ENCODE peak calls at places on chromosome 15, in eight cellular contexts. M is AML-193; V is activated CD4-positive, alpha-beta T cell treated with anti-CD3 and anti-CD28 coated beads, Interleukin-2, amount 50 U/mL, for 1 hour; D is hippocampal formation; L is pulmonary artery endothelial cell; N is HFFc6; W is stimulated activated naive B cell treated with anti-CD40 and anti-IgM and Interleukin-4, amounts not matched to agents 10 μg/mL and 1 μg/mL and 100 μg/mL, for 72 hours; P is upper lobe of right lung. C is an unnamed sample.

GRCh38 chr15:68487087-68487843 is 55.3 kb upstream of the ITGA11 start:
- DNase-seq in P (no peak), L (no peak), D (no peak), N (peak; percentile 46), V (no peak), M (no peak), W (no peak), C (peak; percentile 44)

GRCh38 chr15:22892333-22892732 is 53.9 kb downstream of the NIPA2 start:
- DNase-seq in W (no peak), N (no peak), M (no peak), L (no peak), V (no peak), P (no peak), D (no peak), C (no peak)

GRCh38 chr15:43251185-43251862 is 15.4 kb downstream of the TGM5 start:
- DNase-seq in P (no peak), W (no peak), L (no peak), V (no peak), D (no peak), N (no peak), M (no peak), C (no peak)

GRCh38 chr15:36914466-36914865 is 185.9 kb downstream of the MEIS2 start:
- DNase-seq in N (no peak), P (no peak), V (no peak), L (no peak), W (no peak), D (no peak), M (no peak), C (no peak)

GRCh38 chr15:50909044-50909342 is 510 bp downstream of the AP4E1 start:
- DNase-seq in L (no peak), M (no peak), D (no peak), V (no peak), W (no peak), P (no peak), N (no peak), C (no peak)

GRCh38 chr15:93331545-93332117 is 242.6 kb upstream of the RGMA start:
- DNase-seq in V (no peak), L (no peak), M (no peak), N (no peak), W (no peak), D (no peak), P (no peak), C (no peak)

GRCh38 chr15:68551296-68551635 is 27.5 kb upstream of the CORO2B start:
- DNase-seq in N (no peak), D (no peak), M (no peak), L (no peak), V (no peak), W (no peak), P (no peak), C (no peak)

GRCh38 chr15:39273805-39274411 is 307.0 kb upstream of the THBS1 start:
- DNase-seq in W (no peak), L (no peak), M (no peak), D (no peak), N (no peak), V (no peak), P (no peak), C (peak; percentile 94)

GRCh38 chr15:62365795-62366442 is 200.8 kb upstream of the C2CD4B start:
- DNase-seq in L (no peak), V (no peak), N (no peak), W (no peak), P (no peak), M (no peak), D (no peak), C (no peak)

GRCh38 chr15:63985221-63986184 is 60.8 kb downstream of the DAPK2 start:
- DNase-seq in W (no peak), D (no peak), M (no peak), N (no peak), L (no peak), P (peak; percentile 93), V (no peak), C (no peak)

GRCh38 chr15:59999558-60000112 is 4.5 kb upstream of the FOXB1 start:
- DNase-seq in P (no peak), V (no peak), D (no peak), M (no peak), N (no peak), L (no peak), W (no peak), C (no peak)

GRCh38 chr15:56568466-56569167 is 103.7 kb upstream of the MNS1 start:
- DNase-seq in P (no peak), V (no peak), W (no peak), M (no peak), D (no peak), L (no peak), N (no peak), C (no peak)

GRCh38 chr15:59998256-59999063 is 5.7 kb upstream of the FOXB1 start:
- DNase-seq in P (no peak), M (no peak), W (no peak), D (no peak), L (no peak), N (no peak), V (no peak), C (no peak)

GRCh38 chr15:39267685-39268084 is 313.2 kb upstream of the THBS1 start:
- DNase-seq in L (no peak), D (no peak), N (no peak), P (no peak), V (no peak), W (no peak), M (no peak), C (no peak)

GRCh38 chr15:69979783-69980182 is 117.9 kb downstream of the TLE3 start:
- DNase-seq in V (no peak), P (no peak), L (no peak), M (no peak), D (no peak), W (peak; percentile 65), N (no peak), C (no peak)